ENCODE peak calls at places on chromosomes 13 and 19, in five cellular contexts. I is adrenal gland, X is cardiac muscle cell, E is A549, J is heart left ventricle. H is an unnamed sample.

GRCh38 chr13:51475727-51476521 is 23.1 kb upstream of the INTS6 start:
- DNase-seq in E (no peak), J (no peak), X (no peak), I (no peak), H (no peak)

GRCh38 chr13:111165611-111166010 is 50.5 kb downstream of the ARHGEF7 start:
- DNase-seq in E (no peak), I (no peak), J (no peak), X (no peak), H (no peak)

GRCh38 chr19:7673995-7674667 is 2.8 kb upstream of the MCEMP1 start:
- DNase-seq in J (peak; percentile 76), X (peak; percentile 20), E (peak; percentile 47), I (peak; percentile 65), H (peak; percentile 42)

GRCh38 chr13:26112843-26113242 is 61.0 kb upstream of the SHISA2 start:
- DNase-seq in X (no peak), E (no peak), I (no peak), J (no peak), H (no peak)

GRCh38 chr19:17855333-17856152 is 4.2 kb upstream of the RPL18A start:
- DNase-seq in I (peak; percentile 89), E (peak; percentile 81), J (peak; percentile 85), X (peak; percentile 88), H (no peak)

GRCh38 chr13:58461217-58461616 is 829.7 kb downstream of the PCDH17 start:
- DNase-seq in J (no peak), E (no peak), X (no peak), I (no peak), H (no peak)

GRCh38 chr13:99582511-99582910 is 81.2 kb downstream of the TM9SF2 start:
- DNase-seq in E (no peak), I (no peak), J (no peak), X (no peak), H (no peak)

GRCh38 chr19:8811315-8812172 is 20.6 kb downstream of the ZNF558 start:
- DNase-seq in X (no peak), J (no peak), I (no peak), E (no peak), H (no peak)

GRCh38 chr13:56393549-56393948 is 747.2 kb upstream of the PRR20A start:
- DNase-seq in X (no peak), J (no peak), E (no peak), I (no peak), H (no peak)

GRCh38 chr13:99617474-99618255 is 116.4 kb downstream of the TM9SF2 start:
- DNase-seq in E (peak; percentile 40), J (no peak), X (peak; percentile 70), I (peak; percentile 43), H (peak; percentile 69)

GRCh38 chr19:35408284-35409171 is 37.7 kb downstream of the GPR42 start:
- DNase-seq in J (no peak), I (no peak), E (no peak), X (no peak), H (no peak)

GRCh38 chr13:34155931-34156607 is 338.1 kb downstream of the RFC3 start:
- DNase-seq in X (no peak), J (no peak), E (no peak), I (peak; percentile 67), H (peak; percentile 36)

GRCh38 chr19:10219678-10220077 is 11.5 kb downstream of the S1PR2 start:
- DNase-seq in X (no peak), J (no peak), E (no peak), I (no peak), H (no peak)

GRCh38 chr13:102233566-102234208 is 168.2 kb downstream of the FGF14 start:
- DNase-seq in J (no peak), X (no peak), E (no peak), I (no peak), H (no peak)

GRCh38 chr19:52685811-52686210 is 47.7 kb upstream of the ZNF83 start:
- DNase-seq in E (no peak), I (no peak), X (no peak), J (no peak), H (no peak)

GRCh38 chr13:47803131-47803530 is 197.9 kb downstream of the SUCLA2 start:
- DNase-seq in E (no peak), J (no peak), I (no peak), X (no peak), H (no peak)

GRCh38 chr13:100645382-100645781 is 29.2 kb downstream of the TMTC4 start:
- DNase-seq in E (no peak), J (no peak), I (no peak), X (no peak), H (no peak)

GRCh38 chr13:94312511-94313191 is 166.8 kb downstream of the DCT start:
- DNase-seq in J (no peak), X (no peak), I (peak; percentile 23), E (no peak), H (no peak)

GRCh38 chr13:23681253-23681652 is 111.0 kb downstream of the TNFRSF19 start:
- DNase-seq in E (no peak), X (no peak), I (no peak), J (no peak), H (no peak)

DNA sequence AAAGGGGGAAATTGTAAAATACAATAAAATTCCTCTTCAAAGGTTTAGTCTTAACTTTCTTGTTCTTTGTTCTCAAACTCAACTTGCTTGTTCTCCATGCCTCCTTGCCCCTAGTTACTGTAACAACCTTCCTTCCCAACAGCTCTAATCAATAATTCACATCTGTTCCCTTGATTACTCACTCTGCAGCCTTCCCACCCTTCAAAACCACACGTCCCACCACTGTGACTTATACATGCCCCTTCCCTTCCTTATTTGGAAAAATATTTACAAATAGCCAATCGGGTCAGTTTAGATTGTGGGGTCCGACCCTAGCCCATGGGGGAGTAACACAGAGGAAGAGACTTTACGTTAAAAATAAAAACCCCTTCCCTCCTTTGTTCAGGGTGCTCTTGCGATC is 622 bp upstream of the ZNF93 start:
- DNase-seq in J (no peak), I (no peak), X (peak; percentile 15), E (no peak), H (no peak)
- H3K4me3 ChIP-seq in J (peak overlapping the region; percentile 59), I (peak overlapping the region; percentile 77), X (peak overlapping the region; percentile 76), E (no peak overlapping the region), H (peak overlapping the region; percentile 35)

DNA sequence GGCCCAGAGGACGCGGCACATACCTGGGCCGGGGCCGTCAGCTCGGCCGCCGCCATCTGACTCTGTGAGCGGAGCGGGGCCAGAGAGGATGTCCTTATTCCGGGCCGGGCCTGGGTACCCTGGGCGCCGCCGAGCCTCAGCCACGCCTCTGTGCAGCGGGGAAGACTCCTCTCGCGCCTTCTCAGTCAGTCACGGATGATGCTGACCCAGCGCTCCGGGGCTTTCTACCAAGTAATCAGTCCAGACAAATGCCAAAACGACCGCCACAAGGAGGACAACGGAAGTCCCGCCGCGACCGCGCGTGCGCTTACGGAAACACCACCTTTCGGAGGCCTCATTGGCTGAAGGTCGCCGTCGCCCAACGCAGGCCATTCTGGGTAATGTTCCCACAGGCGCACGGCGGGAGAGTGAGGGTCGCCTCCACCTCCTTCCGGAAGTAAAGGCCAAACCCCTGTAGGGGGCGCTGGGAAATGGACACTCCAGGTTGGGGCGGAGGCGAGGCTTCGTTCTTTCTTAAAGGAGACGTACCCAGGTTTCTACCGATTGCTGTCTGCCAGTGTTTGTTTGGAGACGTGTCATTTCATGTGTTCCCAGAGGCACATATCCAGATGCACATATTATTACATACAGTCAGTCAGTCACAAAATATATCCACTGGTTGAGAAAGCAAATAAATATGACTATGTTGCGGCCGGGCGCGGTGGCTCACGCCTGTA is at the start of gene ZNF256:
- DNase-seq in E (peak; percentile 52), J (peak; percentile 98), X (peak; percentile 98), I (peak; percentile 96), H (peak; percentile 79)
- TF ChIP-seq CTCF in E (peak; percentile 7), J (peak; percentile 61), X (peak; percentile 64), I (no peak), H (peak; percentile 50)

DNA sequence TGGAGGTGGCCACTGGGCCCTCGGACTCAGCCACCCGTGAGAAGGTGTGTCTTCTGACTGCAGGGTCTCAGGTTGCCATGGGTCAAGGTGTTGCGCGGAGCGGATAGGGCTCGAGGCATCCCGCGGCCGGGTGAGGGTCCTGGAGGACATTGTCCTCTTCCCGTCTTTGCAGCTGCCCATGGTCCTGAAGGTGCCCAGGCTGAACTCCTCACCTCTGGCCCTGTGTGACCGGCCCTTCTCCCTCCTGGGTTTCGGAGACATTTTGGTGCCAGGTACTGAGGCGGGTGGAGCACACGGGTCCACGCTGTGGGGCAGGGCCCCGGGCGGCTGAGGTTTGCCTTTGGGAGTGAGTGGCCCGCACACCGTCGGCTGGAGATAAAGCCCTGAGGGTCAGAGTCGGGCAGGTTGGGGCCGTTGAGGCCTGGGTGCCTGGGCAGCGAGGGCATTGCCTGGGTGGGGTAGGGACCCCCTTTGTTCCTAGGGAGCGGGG is 15.6 kb upstream of the TMPRSS9 start:
- DNase-seq in E (no peak), I (no peak), X (no peak), J (no peak), H (no peak)
- H3K4me3 ChIP-seq in E (no peak overlapping the region), I (no peak overlapping the region), X (no peak overlapping the region), J (no peak overlapping the region), H (no peak overlapping the region)

DNA sequence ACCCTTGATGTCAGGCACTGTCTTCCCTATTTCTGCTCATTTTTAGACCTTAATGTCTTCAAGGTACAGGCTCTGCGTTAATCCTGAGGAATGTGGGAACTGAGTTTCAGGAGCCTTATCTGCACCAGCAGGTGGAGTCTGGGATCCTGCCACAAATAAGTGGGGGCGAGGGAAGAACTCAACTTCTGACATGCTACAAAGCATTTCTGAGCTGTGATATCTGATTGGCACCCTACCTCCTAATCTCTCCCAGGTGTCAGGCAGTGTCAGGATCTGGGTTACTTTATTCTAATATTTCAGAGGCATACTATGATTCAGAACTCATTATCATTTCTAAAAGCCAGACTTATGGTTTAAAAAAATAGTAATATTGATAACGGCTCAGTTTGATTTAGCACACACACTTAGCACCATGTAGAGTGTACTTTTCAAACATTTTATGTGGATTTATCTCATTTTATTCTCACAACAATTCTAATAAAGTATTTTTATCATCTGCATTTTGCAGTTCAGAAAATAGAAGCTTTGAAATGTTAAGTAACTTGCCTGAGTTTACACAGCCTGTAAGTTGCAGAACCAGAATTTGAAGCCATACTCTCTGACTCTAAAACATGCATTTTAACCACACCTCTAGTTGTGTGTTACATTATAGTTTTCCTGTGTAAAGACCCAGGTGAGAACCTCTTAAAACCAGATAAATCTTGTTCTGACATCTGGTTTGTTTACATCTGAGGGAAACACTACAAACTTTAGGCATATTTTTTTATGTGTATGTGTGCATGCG is 358.6 kb downstream of the TDRD3 start:
- DNase-seq in X (peak; percentile 47), J (no peak), E (no peak), I (no peak), H (no peak)
- TF ChIP-seq CTCF in X (no peak), J (no peak), E (no peak), I (no peak), H (no peak)